ENCODE peak calls at places on chromosome 3, in ten cellular contexts. D is HCT116; H is fibroblast of pulmonary artery; P is activated CD4-positive, CD25-positive, alpha-beta regulatory T cell; Y is activated CD8-positive, alpha-beta memory T cell treated with anti-CD3 and anti-CD28 coated beads for 48 hours; F is GF-D8; L is GM23248; A is NCI-H2081; J is effector memory CD4-positive, alpha-beta T cell; K is stimulated activated CD8-positive, alpha-beta memory T cell treated with anti-CD3 and anti-CD28 coated beads, Interleukin-15, amount 100 ng/mL, for 24 hours. U is an unnamed sample.

GRCh38 chr3:23620044-23620443 is 185.7 kb upstream of the UBE2E1 start:
- DNase-seq in J (no peak), K (no peak), D (no peak), Y (no peak), H (peak; percentile 33), L (no peak), A (no peak), P (no peak), F (no peak), U (no peak)

GRCh38 chr3:16759227-16759903 is 125.4 kb upstream of the PLCL2 start:
- DNase-seq in H (no peak), A (no peak), K (no peak), L (peak; percentile 41), F (no peak), P (no peak), D (no peak), J (no peak), Y (no peak), U (no peak)

GRCh38 chr3:147215660-147216059 is 190.7 kb downstream of the ZIC4 start:
- DNase-seq in J (no peak), F (no peak), H (no peak), Y (no peak), D (no peak), A (no peak), P (no peak), K (no peak), L (no peak), U (no peak)

GRCh38 chr3:61858054-61858453 is 296.7 kb downstream of the PTPRG start:
- DNase-seq in K (no peak), H (peak; percentile 74), J (no peak), Y (no peak), P (no peak), F (no peak), L (peak; percentile 45), D (peak; percentile 7), A (peak; percentile 29), U (no peak)

GRCh38 chr3:113606539-113607218 is 74.3 kb downstream of the SIDT1 start:
- DNase-seq in A (no peak), L (no peak), K (no peak), Y (no peak), H (no peak), J (peak; percentile 1), P (no peak), F (peak; percentile 55), D (no peak), U (peak; percentile 39)

GRCh38 chr3:143358155-143358792 is 238.7 kb downstream of the CHST2 start:
- DNase-seq in P (no peak), H (peak; percentile 33), F (no peak), D (no peak), K (no peak), J (no peak), L (no peak), Y (no peak), A (peak; percentile 63), U (no peak)

GRCh38 chr3:197599089-197599765 is 43.5 kb upstream of the BDH1 start:
- DNase-seq in K (peak; percentile 38), Y (peak; percentile 33), H (peak; percentile 88), P (no peak), J (peak; percentile 65), D (peak; percentile 60), A (no peak), L (peak; percentile 82), F (no peak), U (peak; percentile 74)

GRCh38 chr3:150407818-150408231 is 273 bp upstream of the TSC22D2 start:
- DNase-seq in J (no peak), H (no peak), P (no peak), F (peak; percentile 72), K (no peak), Y (peak; percentile 96), D (peak; percentile 22), A (peak; percentile 86), L (no peak), U (no peak)

GRCh38 chr3:129756871-129757270 is 136.6 kb downstream of the TMCC1 start:
- DNase-seq in P (no peak), D (no peak), H (peak; percentile 41), Y (no peak), L (peak; percentile 48), J (no peak), F (no peak), K (no peak), A (no peak), U (no peak)

GRCh38 chr3:146883292-146883691 is 278.1 kb upstream of the PLSCR5 start:
- DNase-seq in D (no peak), K (no peak), H (no peak), A (peak; percentile 21), F (no peak), Y (no peak), J (no peak), P (no peak), L (no peak), U (no peak)

GRCh38 chr3:131072845-131073244 is 46.2 kb downstream of the NEK11 start:
- DNase-seq in L (peak; percentile 52), A (no peak), F (no peak), K (no peak), P (no peak), H (peak; percentile 92), D (no peak), Y (no peak), J (no peak), U (no peak)

GRCh38 chr3:15797600-15798303 is at the start of gene ANKRD28:
- DNase-seq in D (peak; percentile 86), P (no peak), F (peak; percentile 93), J (no peak), Y (no peak), A (peak; percentile 51), L (peak; percentile 96), H (peak; percentile 96), K (no peak), U (no peak)

GRCh38 chr3:177930771-177931170 is 605.5 kb upstream of the KCNMB2 start:
- DNase-seq in K (no peak), H (no peak), A (no peak), J (no peak), L (peak; percentile 28), D (no peak), Y (no peak), F (no peak), P (no peak), U (no peak)

GRCh38 chr3:33869977-33870376 is 71.5 kb downstream of the PDCD6IP start:
- DNase-seq in L (no peak), F (no peak), A (no peak), H (no peak), Y (no peak), D (no peak), P (no peak), J (no peak), K (no peak), U (no peak)

GRCh38 chr3:116337229-116337628 is 108.1 kb downstream of the LSAMP start:
- DNase-seq in F (no peak), Y (no peak), D (no peak), L (no peak), K (no peak), J (no peak), P (no peak), A (no peak), H (no peak), U (no peak)

GRCh38 chr3:58683001-58683845 is 16.6 kb upstream of the FAM3D start:
- DNase-seq in F (no peak), P (no peak), J (no peak), Y (no peak), K (no peak), D (peak; percentile 16), A (no peak), L (peak; percentile 44), H (peak; percentile 10), U (no peak)

U was measured in activated T-helper 2 cell treated with anti-CD3 and anti-CD28 coated beads, Interferon-gamma antibody, Interleukin-2, Interleukin-4, amounts not matched to agents 10 μg/mL and 5 μg/mL and 100 μg/mL, durations not matched to agents 14 hours and 24 hours and 36 hours.